ENCODE peak calls at places on chromosomes 3 and 15, in seven cellular contexts. T is uterus, V is breast epithelium, U is cardiac muscle cell, M is heart left ventricle, D is bronchial epithelial cell, O is AG10803. Z is an unnamed sample.

GRCh38 chr3:132536442-132537153 is 60.5 kb upstream of the ACKR4 start:
- DNase-seq in U (no peak), T (no peak), M (no peak), D (peak), O (no peak), V (no peak), Z (peak)

GRCh38 chr3:166582231-166582630 is 745.0 kb upstream of the BCHE start:
- DNase-seq in D (peak), M (no peak), V (no peak), U (no peak), T (no peak), O (peak), Z (peak)

GRCh38 chr3:126963261-126964190 is 19.4 kb upstream of the PLXNA1 start:
- DNase-seq in O (no peak), V (peak), T (no peak), U (no peak), M (no peak), D (no peak), Z (no peak)

GRCh38 chr15:96851613-96852012 is 521.1 kb downstream of the NR2F2 start:
- DNase-seq in M (no peak), U (no peak), O (no peak), D (no peak), T (no peak), V (no peak), Z (peak)

GRCh38 chr3:50610181-50610971 is 1.2 kb downstream of the CISH start:
- DNase-seq in D (no peak), M (peak), V (no peak), U (no peak), O (no peak), T (no peak), Z (no peak)

GRCh38 chr3:195886181-195887141 is 21.9 kb downstream of the TNK2 start:
- DNase-seq in U (peak), M (peak), T (no peak), O (peak), D (peak), V (no peak), Z (no peak)

GRCh38 chr3:124217542-124217941 is 225.6 kb upstream of the ROPN1 start:
- DNase-seq in T (peak), V (peak), D (peak), O (peak), M (peak), U (peak), Z (peak)

GRCh38 chr3:189508784-189509489 is 122.3 kb upstream of the TP63 start:
- DNase-seq in O (peak), V (no peak), D (no peak), M (no peak), U (no peak), T (peak), Z (no peak)

GRCh38 chr15:58243083-58243482 is 104.9 kb downstream of the AQP9 start:
- DNase-seq in M (no peak), O (no peak), U (no peak), D (no peak), T (no peak), V (no peak), Z (no peak)

GRCh38 chr3:189269356-189269755 is 97.6 kb downstream of the TPRG1 start:
- DNase-seq in D (peak), T (no peak), V (no peak), O (peak), U (no peak), M (no peak), Z (peak)

GRCh38 chr15:57057134-57057930 is 138.9 kb downstream of the TCF12 start:
- DNase-seq in M (no peak), U (no peak), V (no peak), D (peak), T (no peak), O (no peak), Z (peak)

GRCh38 chr3:171101982-171102610 is 75.6 kb upstream of the SLC2A2 start:
- DNase-seq in V (no peak), T (no peak), M (no peak), O (peak), U (no peak), D (peak), Z (peak)

GRCh38 chr15:74789741-74790079 is 7.8 kb downstream of the CSK start:
- DNase-seq in V (no peak), T (no peak), U (no peak), D (no peak), O (no peak), M (no peak), Z (no peak)

GRCh38 chr15:74788716-74789151 is 6.9 kb downstream of the CSK start:
- DNase-seq in M (no peak), O (no peak), V (no peak), U (no peak), T (no peak), D (no peak), Z (no peak)

GRCh38 chr15:74790080-74790916 is 8.4 kb downstream of the CSK start:
- DNase-seq in T (peak), U (peak), V (no peak), O (peak), D (no peak), M (peak), Z (no peak)

GRCh38 chr15:74788042-74788715 is 6.3 kb downstream of the CSK start:
- DNase-seq in V (no peak), T (no peak), M (no peak), U (no peak), O (no peak), D (no peak), Z (no peak)

GRCh38 chr15:74789171-74789627 is 7.3 kb downstream of the CSK start:
- DNase-seq in V (no peak), T (no peak), D (no peak), O (no peak), M (no peak), U (no peak), Z (peak)
- TF ChIP-seq CTCF in V (no peak), T (no peak), D (no peak), O (no peak), M (no peak), U (no peak), Z (no peak)

GRCh38 chr15:41881550-41881924 is 12.3 kb downstream of the SPTBN5 start:
- DNase-seq in O (no peak), U (no peak), M (no peak), V (no peak), T (no peak), D (no peak), Z (no peak)
- H3K4me3 ChIP-seq in O (no peak), U (no peak), M (peak), V (no peak), T (peak), D (peak), Z (no peak)

DNA sequence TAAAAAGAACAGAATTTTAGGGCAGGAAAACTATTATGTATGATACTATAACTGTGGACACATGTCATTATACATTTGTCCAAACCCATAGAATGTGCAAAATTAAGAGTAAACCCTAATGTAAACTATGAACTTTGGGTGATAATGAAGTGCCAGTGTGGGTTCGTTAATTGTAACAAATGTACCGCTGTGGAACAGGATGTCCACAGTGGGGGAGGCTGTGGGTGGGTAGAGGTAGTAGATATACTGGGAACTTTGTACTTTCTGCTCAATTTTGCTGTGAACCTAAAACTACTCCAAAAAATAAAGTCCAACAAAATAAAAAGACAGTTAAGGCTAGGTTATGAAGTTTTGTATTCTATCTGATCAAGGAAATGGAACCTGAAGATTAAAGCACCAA is 24.8 kb downstream of the CD96 start:
- DNase-seq in O (no peak), T (no peak), M (no peak), D (no peak), V (no peak), U (no peak), Z (no peak)
- TF ChIP-seq CTCF in O (no peak), T (no peak), M (no peak), D (no peak), V (no peak), U (no peak), Z (no peak)

GRCh38 chr3:24565053-24565452 is 70.4 kb upstream of the THRB start:
- DNase-seq in U (no peak), D (no peak), T (no peak), O (no peak), M (no peak), V (no peak), Z (no peak)
- H3K4me3 ChIP-seq in U (no peak), D (no peak), T (no peak), O (no peak), M (no peak), V (no peak), Z (no peak)

GRCh38 chr3:99978221-99978620 is 136.1 kb downstream of the FILIP1L start:
- DNase-seq in D (no peak), O (no peak), M (no peak), U (no peak), V (no peak), T (no peak), Z (no peak)

GRCh38 chr3:99976584-99976983 is 137.7 kb downstream of the FILIP1L start:
- DNase-seq in U (no peak), D (no peak), M (no peak), T (no peak), O (no peak), V (no peak), Z (no peak)

GRCh38 chr3:99984139-99984538 is 130.2 kb downstream of the FILIP1L start:
- DNase-seq in V (no peak), M (no peak), U (no peak), O (no peak), T (no peak), D (no peak), Z (no peak)

GRCh38 chr3:99981138-99981537 is 133.2 kb downstream of the FILIP1L start:
- DNase-seq in D (no peak), M (no peak), V (no peak), O (no peak), U (no peak), T (no peak), Z (no peak)

GRCh38 chr3:99980606-99981005 is 133.7 kb downstream of the FILIP1L start:
- DNase-seq in T (no peak), D (no peak), M (no peak), V (no peak), O (no peak), U (no peak), Z (no peak)
- TF ChIP-seq CTCF in T (no peak), D (no peak), M (no peak), V (no peak), O (no peak), U (no peak), Z (no peak)

DNA sequence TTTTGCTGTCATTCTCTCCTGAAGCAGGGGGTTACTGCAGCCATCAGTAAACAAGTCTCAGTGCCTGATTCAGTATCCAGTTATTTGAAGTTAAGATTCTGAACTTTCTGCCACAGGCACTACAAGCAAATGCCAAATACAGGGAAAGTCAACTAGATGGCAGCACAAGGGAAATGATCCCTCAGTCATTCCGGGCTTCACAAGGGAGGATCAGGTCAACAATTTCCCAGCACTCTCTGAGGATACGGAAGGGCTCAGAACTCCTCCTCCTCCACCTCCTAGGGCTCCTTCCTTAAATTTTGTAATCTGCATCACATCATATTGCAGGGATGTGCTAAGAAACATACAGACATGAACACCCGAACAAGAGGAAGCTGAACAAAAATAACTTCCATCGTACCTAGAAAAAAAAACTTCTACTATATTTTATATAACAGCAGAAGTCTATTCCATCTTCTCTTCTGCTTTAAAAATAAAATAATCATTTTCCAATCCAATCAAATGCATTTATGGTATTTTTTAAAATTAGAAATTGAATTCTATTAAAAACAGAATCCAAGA is 187.1 kb downstream of the FMN1 start:
- DNase-seq in D (peak), U (peak), M (no peak), V (no peak), T (no peak), O (peak), Z (peak)
- H3K4me3 ChIP-seq in D (no peak), U (no peak), M (no peak), V (no peak), T (no peak), O (no peak), Z (no peak)

GRCh38 chr3:161854232-161854771 is 357.7 kb downstream of the OTOL1 start:
- DNase-seq in V (no peak), O (peak), T (no peak), D (peak), U (peak), M (no peak), Z (peak)
- TF ChIP-seq CTCF in V (no peak), O (peak), T (no peak), D (peak), U (peak), M (no peak), Z (peak)

Z was measured in epithelial cell of esophagus.